ENCODE peak calls at places on chromosomes 5 and 9, in four cellular contexts. One of them, this sample, is unnamed. For H3K4me1, the result is how much of the 10 kb centered on the place peaks cover.

GRCh38 chr5:126544087-126544740 is 50.8 kb downstream of the ALDH7A1 start:
- DNase-seq in heart left ventricle: no peak
- DNase-seq in adrenal gland: no peak
- DNase-seq in ovary: no peak
- DNase-seq in this sample: no peak

GRCh38 chr9:38263534-38263933 is 129.0 kb upstream of the ALDH1B1 start:
- DNase-seq in heart left ventricle: no peak
- DNase-seq in adrenal gland: no peak
- DNase-seq in ovary: no peak
- DNase-seq in this sample: no peak

GRCh38 chr9:18580146-18580545 is 106.2 kb downstream of the ADAMTSL1 start:
- DNase-seq in ovary: no peak
- DNase-seq in adrenal gland: no peak
- DNase-seq in heart left ventricle: no peak
- DNase-seq in this sample: no peak

GRCh38 chr9:90964101-90965020 is 162.7 kb downstream of the SYK start:
- DNase-seq in heart left ventricle: no peak
- DNase-seq in ovary: peak
- DNase-seq in adrenal gland: no peak
- DNase-seq in this sample: no peak

GRCh38 chr5:54718647-54719046 is 201.1 kb downstream of the SNX18 start:
- DNase-seq in adrenal gland: no peak
- DNase-seq in ovary: no peak
- DNase-seq in heart left ventricle: peak
- DNase-seq in this sample: peak

GRCh38 chr5:125295405-125295872 is 549.0 kb upstream of the ZNF608 start:
- DNase-seq in ovary: no peak
- DNase-seq in adrenal gland: no peak
- DNase-seq in heart left ventricle: no peak
- DNase-seq in this sample: no peak

GRCh38 chr5:142630927-142631539 is 54.9 kb downstream of the FGF1 start:
- DNase-seq in ovary: no peak
- DNase-seq in heart left ventricle: peak
- DNase-seq in adrenal gland: no peak
- DNase-seq in this sample: no peak

GRCh38 chr5:36417221-36417620 is 115.5 kb upstream of the RANBP3L start:
- DNase-seq in adrenal gland: no peak
- DNase-seq in ovary: no peak
- DNase-seq in heart left ventricle: no peak
- DNase-seq in this sample: no peak

GRCh38 chr5:127001621-127002296 is 28.6 kb downstream of the MARCHF3 start:
- DNase-seq in ovary: no peak
- DNase-seq in heart left ventricle: no peak
- DNase-seq in adrenal gland: no peak
- DNase-seq in this sample: no peak

GRCh38 chr9:130993303-130994030 is 15.5 kb upstream of the LAMC3 start:
- DNase-seq in adrenal gland: no peak
- DNase-seq in ovary: no peak
- DNase-seq in heart left ventricle: no peak
- DNase-seq in this sample: no peak

GRCh38 chr9:3285365-3286161 is 240.2 kb downstream of the RFX3 start:
- DNase-seq in heart left ventricle: no peak
- DNase-seq in ovary: no peak
- DNase-seq in adrenal gland: no peak
- DNase-seq in this sample: no peak

GRCh38 chr9:109249615-109250014 is 71.2 kb downstream of the EPB41L4B start:
- DNase-seq in adrenal gland: no peak
- DNase-seq in ovary: no peak
- DNase-seq in heart left ventricle: no peak
- DNase-seq in this sample: no peak

GRCh38 chr9:27154923-27155322 is 45.9 kb downstream of the TEK start:
- DNase-seq in ovary: no peak
- DNase-seq in heart left ventricle: no peak
- DNase-seq in adrenal gland: no peak
- DNase-seq in this sample: peak

GRCh38 chr9:38358390-38359296 is 33.9 kb upstream of the ALDH1B1 start:
- DNase-seq in ovary: no peak
- DNase-seq in heart left ventricle: no peak
- DNase-seq in adrenal gland: no peak
- DNase-seq in this sample: peak

GRCh38 chr5:15554542-15554941 is 54.6 kb downstream of the FBXL7 start:
- DNase-seq in ovary: no peak
- DNase-seq in heart left ventricle: no peak
- DNase-seq in adrenal gland: no peak
- DNase-seq in this sample: no peak

GRCh38 chr9:4620881-4621555 is 41.1 kb upstream of the PLPP6 start:
- DNase-seq in ovary: no peak
- DNase-seq in heart left ventricle: no peak
- DNase-seq in adrenal gland: no peak
- DNase-seq in this sample: no peak

GRCh38 chr9:106075991-106076390 is 381.6 kb downstream of the TMEM38B start:
- DNase-seq in heart left ventricle: no peak
- DNase-seq in ovary: no peak
- DNase-seq in adrenal gland: no peak
- DNase-seq in this sample: no peak

GRCh38 chr5:126692971-126693370 is 84.0 kb upstream of the LMNB1 start:
- DNase-seq in ovary: no peak
- DNase-seq in heart left ventricle: no peak
- DNase-seq in adrenal gland: no peak
- DNase-seq in this sample: no peak

DNA sequence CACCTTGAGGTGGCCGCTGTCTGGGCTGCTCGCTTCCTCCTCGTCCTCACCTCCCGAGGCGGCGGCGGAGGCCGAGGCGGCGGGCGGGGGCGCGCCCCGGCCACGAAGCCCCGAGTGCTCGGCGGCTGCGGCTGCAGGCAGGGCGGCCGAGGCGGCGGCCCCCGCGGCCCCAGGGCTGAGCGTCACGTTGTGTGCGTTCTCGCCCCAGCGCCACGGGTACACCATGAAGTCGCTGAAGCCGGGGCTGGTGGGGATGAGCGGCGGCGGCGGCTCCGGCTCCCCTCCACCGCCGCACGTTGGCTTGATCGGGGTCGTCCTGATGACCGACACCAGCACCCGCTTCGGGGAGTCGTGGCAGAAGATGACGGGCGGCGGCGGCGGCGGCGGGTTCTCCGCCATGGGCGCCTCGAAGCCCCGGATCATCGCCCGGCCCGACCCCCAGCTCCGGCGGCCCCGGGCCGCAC is 528 bp downstream of the ZNF367 start:
- DNase-seq in adrenal gland: no peak
- DNase-seq in heart left ventricle: peak
- DNase-seq in ovary: no peak
- DNase-seq in this sample: peak
- H3K4me1 ChIP-seq in adrenal gland: under half
- H3K4me1 ChIP-seq in heart left ventricle: under half
- H3K4me1 ChIP-seq in ovary: under half
- H3K4me1 ChIP-seq in this sample: under half

GRCh38 chr5:107400328-107400727 is 270.4 kb downstream of the EFNA5 start:
- DNase-seq in ovary: no peak
- DNase-seq in heart left ventricle: no peak
- DNase-seq in adrenal gland: no peak
- DNase-seq in this sample: no peak
- H3K4me1 ChIP-seq in ovary: under half
- H3K4me1 ChIP-seq in heart left ventricle: under half
- H3K4me1 ChIP-seq in adrenal gland: under half
- H3K4me1 ChIP-seq in this sample: under half

DNA sequence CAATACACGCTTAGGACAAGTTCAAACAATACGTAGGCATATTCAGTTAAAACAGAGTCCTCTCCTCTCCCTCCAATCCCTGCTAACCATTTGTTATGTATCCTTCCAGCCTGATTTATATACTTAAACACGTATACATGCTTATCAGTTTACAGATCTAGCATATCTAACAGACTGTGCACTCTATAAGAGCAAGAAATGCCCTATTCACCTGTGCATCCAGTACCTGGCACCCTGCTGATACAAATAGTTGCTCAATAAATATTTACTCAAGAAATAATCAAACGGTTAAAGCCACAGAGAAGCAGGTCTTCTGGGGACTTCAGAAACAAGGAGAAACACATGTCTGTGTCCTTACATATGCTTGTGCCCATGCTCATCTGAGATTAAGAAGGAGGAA is 55.9 kb downstream of the MLLT3 start:
- DNase-seq in heart left ventricle: no peak
- DNase-seq in ovary: no peak
- DNase-seq in adrenal gland: no peak
- DNase-seq in this sample: no peak
- H3K4me1 ChIP-seq in heart left ventricle: under half
- H3K4me1 ChIP-seq in ovary: under half
- H3K4me1 ChIP-seq in adrenal gland: under half
- H3K4me1 ChIP-seq in this sample: under half

GRCh38 chr5:132427285-132428146 is 58.0 kb downstream of the SLC22A5 start:
- DNase-seq in heart left ventricle: no peak
- DNase-seq in ovary: no peak
- DNase-seq in adrenal gland: peak
- DNase-seq in this sample: no peak
- H3K4me1 ChIP-seq in heart left ventricle: half or more
- H3K4me1 ChIP-seq in ovary: under half
- H3K4me1 ChIP-seq in adrenal gland: half or more
- H3K4me1 ChIP-seq in this sample: half or more

GRCh38 chr5:81310402-81311063 is 9.1 kb downstream of the ZCCHC9 start:
- DNase-seq in heart left ventricle: no peak
- DNase-seq in adrenal gland: no peak
- DNase-seq in ovary: no peak
- DNase-seq in this sample: no peak

GRCh38 chr5:81302596-81302995 is 1.2 kb downstream of the ZCCHC9 start:
- DNase-seq in ovary: no peak
- DNase-seq in heart left ventricle: no peak
- DNase-seq in adrenal gland: no peak
- DNase-seq in this sample: no peak

GRCh38 chr5:81303563-81303962 is 2.2 kb downstream of the ZCCHC9 start:
- DNase-seq in ovary: no peak
- DNase-seq in adrenal gland: no peak
- DNase-seq in heart left ventricle: no peak
- DNase-seq in this sample: no peak

GRCh38 chr5:81301221-81302015 is at the start of gene ZCCHC9:
- DNase-seq in ovary: peak
- DNase-seq in heart left ventricle: peak
- DNase-seq in adrenal gland: peak
- DNase-seq in this sample: peak

GRCh38 chr5:81305783-81306182 is 4.4 kb downstream of the ZCCHC9 start:
- DNase-seq in ovary: no peak
- DNase-seq in adrenal gland: no peak
- DNase-seq in heart left ventricle: no peak
- DNase-seq in this sample: no peak
- H3K4me1 ChIP-seq in ovary: under half
- H3K4me1 ChIP-seq in adrenal gland: under half
- H3K4me1 ChIP-seq in heart left ventricle: under half
- H3K4me1 ChIP-seq in this sample: under half

GRCh38 chr5:5144441-5144840 is 4.3 kb downstream of the ADAMTS16 start:
- DNase-seq in ovary: no peak
- DNase-seq in adrenal gland: no peak
- DNase-seq in heart left ventricle: no peak
- DNase-seq in this sample: no peak

GRCh38 chr5:5146530-5147160 is 6.5 kb downstream of the ADAMTS16 start:
- DNase-seq in ovary: no peak
- DNase-seq in heart left ventricle: no peak
- DNase-seq in adrenal gland: no peak
- DNase-seq in this sample: no peak

GRCh38 chr5:5150667-5151066 is 10.5 kb downstream of the ADAMTS16 start:
- DNase-seq in adrenal gland: no peak
- DNase-seq in ovary: no peak
- DNase-seq in heart left ventricle: no peak
- DNase-seq in this sample: no peak

GRCh38 chr5:5145651-5146529 is 5.8 kb downstream of the ADAMTS16 start:
- DNase-seq in ovary: no peak
- DNase-seq in adrenal gland: no peak
- DNase-seq in heart left ventricle: no peak
- DNase-seq in this sample: no peak

DNA sequence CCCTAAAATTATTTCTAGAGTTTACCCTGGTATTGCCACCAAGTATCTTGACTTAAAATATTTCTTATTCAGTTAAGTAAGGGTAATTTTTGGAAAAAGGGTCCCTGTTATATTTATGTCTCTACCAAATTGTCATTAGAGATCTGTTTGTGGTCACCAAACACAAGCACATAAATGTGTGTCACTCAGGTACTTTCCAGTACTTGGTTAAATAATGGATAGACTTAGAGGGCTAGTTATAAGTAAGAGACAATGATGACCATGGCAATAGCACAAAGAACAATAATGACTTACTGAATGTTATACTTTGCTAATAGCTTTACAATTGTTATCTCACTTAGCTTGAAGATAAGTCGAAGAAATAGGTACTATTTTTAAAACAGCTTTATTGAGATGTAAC is 9.0 kb downstream of the ADAMTS16 start:
- DNase-seq in adrenal gland: no peak
- DNase-seq in heart left ventricle: no peak
- DNase-seq in ovary: no peak
- DNase-seq in this sample: no peak
- H3K4me1 ChIP-seq in adrenal gland: under half
- H3K4me1 ChIP-seq in heart left ventricle: under half
- H3K4me1 ChIP-seq in ovary: under half
- H3K4me1 ChIP-seq in this sample: under half

GRCh38 chr5:96973561-96974401 is 37.9 kb downstream of the LNPEP start:
- DNase-seq in ovary: no peak
- DNase-seq in adrenal gland: no peak
- DNase-seq in heart left ventricle: no peak
- DNase-seq in this sample: no peak

GRCh38 chr5:96968614-96969013 is 32.7 kb downstream of the LNPEP start:
- DNase-seq in adrenal gland: no peak
- DNase-seq in ovary: no peak
- DNase-seq in heart left ventricle: no peak
- DNase-seq in this sample: no peak

GRCh38 chr5:96975656-96976055 is 39.8 kb downstream of the LNPEP start:
- DNase-seq in ovary: no peak
- DNase-seq in adrenal gland: no peak
- DNase-seq in heart left ventricle: peak
- DNase-seq in this sample: no peak

GRCh38 chr5:96969401-96969800 is 33.5 kb downstream of the LNPEP start:
- DNase-seq in ovary: no peak
- DNase-seq in adrenal gland: no peak
- DNase-seq in heart left ventricle: no peak
- DNase-seq in this sample: no peak

DNA sequence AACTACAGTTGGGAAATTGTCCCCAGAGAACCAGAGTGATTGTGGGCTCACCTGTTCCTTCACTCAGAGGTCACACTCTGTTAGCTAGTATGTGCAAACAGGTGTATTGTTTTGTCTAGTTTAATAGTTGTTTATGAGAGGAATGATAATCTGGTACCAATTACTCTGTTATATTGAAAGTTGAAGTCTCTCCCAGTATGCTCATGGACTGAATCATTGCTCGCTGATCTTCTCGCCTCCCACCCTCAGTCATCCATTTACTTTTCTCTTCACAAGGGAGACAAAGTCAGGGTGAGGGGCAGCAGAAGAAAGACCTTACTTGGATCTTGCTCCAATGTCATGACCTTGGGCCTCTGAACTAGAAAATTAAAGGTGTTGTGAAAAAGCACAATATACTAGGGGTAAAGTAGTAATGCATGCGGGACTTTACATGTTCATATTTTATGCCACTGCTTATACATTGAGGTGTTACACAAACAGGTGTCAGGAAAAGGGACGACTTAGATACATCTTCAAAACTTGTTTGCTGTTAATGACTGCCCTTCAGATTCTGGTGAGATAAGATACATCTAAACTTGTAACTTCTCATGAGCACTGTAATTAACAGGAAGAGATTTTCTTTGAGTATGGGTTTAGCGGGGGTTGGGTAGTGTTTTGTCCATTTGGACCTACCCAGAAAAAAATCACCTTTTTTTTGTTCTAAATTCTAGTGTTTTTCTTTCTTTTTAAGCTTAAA is 36.9 kb downstream of the LNPEP start:
- DNase-seq in heart left ventricle: no peak
- DNase-seq in adrenal gland: no peak
- DNase-seq in ovary: no peak
- DNase-seq in this sample: no peak
- H3K4me1 ChIP-seq in heart left ventricle: half or more
- H3K4me1 ChIP-seq in adrenal gland: under half
- H3K4me1 ChIP-seq in ovary: under half
- H3K4me1 ChIP-seq in this sample: under half